ENCODE peak calls at places on chromosomes 5 and 9, in nine cellular contexts. H is Panc1; X is stimulated activated CD4-positive, alpha-beta T cell treated with anti-CD3 and anti-CD28 coated beads, Interleukin-4, amount 100 ng/mL, for 1 hour; T is HT1080; O is chondrocyte; V is spleen; P is iPS DF 6.9; L is H7; I is nucleus accumbens. S is an unnamed sample.

GRCh38 chr9:90773593-90773992 is 28.0 kb upstream of the SYK start:
- DNase-seq in X (no peak), L (peak; percentile 41), P (no peak), H (no peak), O (no peak), V (no peak), T (no peak), I (no peak), S (peak; percentile 9)

GRCh38 chr5:147483961-147484707 is 25.7 kb downstream of the DPYSL3 start:
- DNase-seq in O (no peak), I (no peak), L (no peak), T (peak; percentile 57), X (no peak), P (no peak), H (no peak), V (peak; percentile 75), S (no peak)

GRCh38 chr5:88551724-88552345 is 283.2 kb upstream of the TMEM161B start:
- DNase-seq in I (peak; percentile 5), T (no peak), L (no peak), H (no peak), V (no peak), P (no peak), X (no peak), O (no peak), S (no peak)

GRCh38 chr5:138148811-138149210 is 9.6 kb upstream of the NME5 start:
- DNase-seq in L (no peak), H (no peak), P (no peak), V (no peak), T (peak; percentile 91), I (no peak), X (no peak), O (no peak), S (no peak)

GRCh38 chr5:172496671-172497371 is 42.5 kb upstream of the SH3PXD2B start:
- DNase-seq in X (no peak), I (no peak), O (no peak), T (no peak), H (no peak), P (no peak), V (no peak), L (no peak), S (no peak)

GRCh38 chr5:58958701-58959100 is 375.8 kb downstream of the RAB3C start:
- DNase-seq in L (no peak), T (no peak), O (no peak), H (no peak), V (no peak), P (no peak), I (no peak), X (no peak), S (no peak)

GRCh38 chr5:72920690-72921089 is 35.2 kb upstream of the FCHO2 start:
- DNase-seq in L (no peak), I (no peak), O (no peak), P (no peak), H (peak; percentile 45), V (no peak), T (peak; percentile 49), X (no peak), S (no peak)

GRCh38 chr5:111266491-111266890 is 42.3 kb downstream of the CAMK4 start:
- DNase-seq in O (no peak), P (no peak), L (no peak), T (peak; percentile 18), X (no peak), I (no peak), H (no peak), V (no peak), S (no peak)

GRCh38 chr9:27094640-27095039 is 14.4 kb upstream of the TEK start:
- DNase-seq in X (no peak), I (no peak), H (no peak), P (no peak), T (peak; percentile 86), O (no peak), L (no peak), V (no peak), S (no peak)

GRCh38 chr9:14393382-14393781 is 79.4 kb upstream of the NFIB start:
- DNase-seq in T (no peak), V (no peak), X (no peak), P (no peak), H (no peak), I (no peak), L (no peak), O (no peak), S (no peak)

GRCh38 chr5:122847687-122848081 is 2.3 kb downstream of the SNX24 start:
- DNase-seq in X (no peak), L (no peak), H (no peak), V (no peak), P (no peak), T (no peak), O (no peak), I (no peak), S (no peak)

GRCh38 chr5:170752257-170753215 is 31.0 kb upstream of the GABRP start:
- DNase-seq in I (no peak), T (no peak), P (no peak), L (no peak), V (no peak), O (no peak), X (no peak), H (no peak), S (no peak)

GRCh38 chr9:31335529-31336234 is 1048.8 kb upstream of the ACO1 start:
- DNase-seq in V (no peak), H (no peak), P (no peak), O (no peak), T (no peak), X (no peak), I (no peak), L (no peak), S (no peak)